ENCODE peak calls at places on chromosomes 3 and 15, in six cellular contexts. V is activated CD4-positive, alpha-beta T cell treated with anti-CD3 and anti-CD28 coated beads, Interleukin-2, amount 50 U/mL, for 1 hour; G is C1 segment of cervical spinal cord; Z is HCT116; B is GM20000; R is skeletal muscle cell. W is an unnamed sample.

GRCh38 chr3:66488492-66488891 is 12.3 kb downstream of the LRIG1 start:
- DNase-seq in V (no peak), G (no peak), Z (no peak), B (no peak), R (no peak), W (no peak)

GRCh38 chr3:150627557-150627956 is 24.4 kb downstream of the SELENOT start:
- DNase-seq in V (no peak), G (no peak), Z (no peak), B (no peak), R (no peak), W (no peak)

GRCh38 chr3:129058441-129059194 is 2.0 kb upstream of the GP9 start:
- DNase-seq in V (no peak), G (peak), Z (no peak), B (no peak), R (no peak), W (no peak)

GRCh38 chr15:38029741-38030140 is 95.3 kb downstream of the TMCO5A start:
- DNase-seq in V (no peak), G (no peak), Z (no peak), B (no peak), R (peak), W (no peak)

GRCh38 chr15:87033056-87033455 is 953.4 kb downstream of the AGBL1 start:
- DNase-seq in V (no peak), G (no peak), Z (no peak), B (no peak), R (no peak), W (no peak)

GRCh38 chr3:126147932-126148683 is 32.3 kb downstream of the ALDH1L1 start:
- DNase-seq in V (no peak), G (no peak), Z (no peak), B (no peak), R (no peak), W (no peak)

GRCh38 chr15:45187894-45188830 is at the start of gene SHF:
- DNase-seq in V (peak), G (peak), Z (no peak), B (peak), R (no peak), W (peak)

GRCh38 chr3:123096126-123096525 is 29.3 kb downstream of the PDIA5 start:
- DNase-seq in V (no peak), G (no peak), Z (no peak), B (no peak), R (no peak), W (no peak)

GRCh38 chr15:49620174-49620573 is 444 bp downstream of the FAM227B start:
- DNase-seq in V (no peak), G (no peak), Z (no peak), B (no peak), R (no peak), W (no peak)

GRCh38 chr3:161474691-161475090 is 21.9 kb upstream of the OTOL1 start:
- DNase-seq in V (no peak), G (no peak), Z (no peak), B (no peak), R (no peak), W (no peak)

GRCh38 chr15:73550190-73550589 is 83.0 kb downstream of the NPTN start:
- DNase-seq in V (no peak), G (no peak), Z (no peak), B (no peak), R (no peak), W (no peak)

GRCh38 chr3:108103971-108104797 is 13.4 kb upstream of the CD47 start:
- DNase-seq in V (no peak), G (no peak), Z (no peak), B (no peak), R (no peak), W (no peak)

GRCh38 chr3:179450901-179451334 is 352 bp downstream of the GNB4 start:
- DNase-seq in V (no peak), G (no peak), Z (no peak), B (no peak), R (no peak), W (no peak)

GRCh38 chr3:38738630-38739395 is 77.2 kb downstream of the SCN10A start:
- DNase-seq in V (no peak), G (no peak), Z (peak), B (peak), R (no peak), W (no peak)

GRCh38 chr3:4284865-4285264 is 18.3 kb upstream of the SETMAR start:
- DNase-seq in V (no peak), G (no peak), Z (no peak), B (no peak), R (no peak), W (no peak)

GRCh38 chr15:66170042-66170441 is 83.5 kb downstream of the MEGF11 start:
- DNase-seq in V (no peak), G (no peak), Z (no peak), B (no peak), R (no peak), W (no peak)

GRCh38 chr3:102529452-102529851 is 94.6 kb downstream of the ZPLD1 start:
- DNase-seq in V (no peak), G (no peak), Z (peak), B (no peak), R (no peak), W (no peak)

GRCh38 chr3:108118038-108118727 is 27.4 kb upstream of the CD47 start:
- DNase-seq in V (no peak), G (no peak), Z (no peak), B (no peak), R (no peak), W (no peak)

GRCh38 chr3:46715507-46716175 is 2.0 kb downstream of the PRSS50 start:
- DNase-seq in V (no peak), G (no peak), Z (no peak), B (no peak), R (no peak), W (no peak)

GRCh38 chr3:108008931-108009635 is 81.7 kb downstream of the CD47 start:
- DNase-seq in V (no peak), G (no peak), Z (no peak), B (no peak), R (peak), W (no peak)

GRCh38 chr3:16828815-16829214 is 55.9 kb upstream of the PLCL2 start:
- DNase-seq in V (peak), G (no peak), Z (peak), B (peak), R (no peak), W (peak)

GRCh38 chr3:26406636-26407035 is 215.9 kb upstream of the LRRC3B start:
- DNase-seq in V (no peak), G (no peak), Z (no peak), B (no peak), R (no peak), W (no peak)

GRCh38 chr3:53114011-53114400 is 16.2 kb downstream of the RFT1 start:
- DNase-seq in V (peak), G (peak), Z (peak), B (peak), R (no peak), W (peak)

GRCh38 chr15:77631790-77632551 is 741 bp downstream of the LINGO1 start:
- DNase-seq in V (no peak), G (no peak), Z (no peak), B (peak), R (no peak), W (no peak)

GRCh38 chr3:196141866-196142673 is 60.2 kb upstream of the TFRC start:
- DNase-seq in V (no peak), G (no peak), Z (no peak), B (peak), R (no peak), W (no peak)

GRCh38 chr15:38882226-38882625 is 317.6 kb upstream of the RASGRP1 start:
- DNase-seq in V (no peak), G (no peak), Z (no peak), B (no peak), R (no peak), W (no peak)

GRCh38 chr3:52435246-52436101 is 9.4 kb downstream of the SEMA3G start:
- DNase-seq in V (no peak), G (no peak), Z (no peak), B (no peak), R (no peak), W (no peak)

GRCh38 chr3:123138819-123139517 is 62.8 kb upstream of the SEC22A start:
- DNase-seq in V (no peak), G (no peak), Z (no peak), B (no peak), R (no peak), W (no peak)

GRCh38 chr3:143536817-143537535 is 311.3 kb downstream of the SLC9A9 start:
- DNase-seq in V (no peak), G (no peak), Z (no peak), B (no peak), R (peak), W (no peak)

W was measured in activated T-helper 9 cell treated with anti-CD3 and anti-CD28 coated beads, Interleukin-2, amount 50 U/mL, for 16 hours.